ENCODE peak calls at places on chromosomes 2 and 18, in six cellular contexts. A, Z, G, F, S and L are unnamed samples.
A peak's percentile ranks its signal among the peaks of the same experiment; 100 is the strongest.

GRCh38 chr2:39954346-39954745 is 175.3 kb upstream of the THUMPD2 start:
- DNase-seq in A (peak; percentile 59), Z (no peak), G (no peak), S (no peak), F (no peak), L (no peak)

GRCh38 chr2:102063360-102063947 is 71.7 kb downstream of the IL1R2 start:
- DNase-seq in Z (peak; percentile 52), A (peak; percentile 87), F (no peak), S (peak; percentile 94), G (no peak), L (no peak)

GRCh38 chr2:219736196-219736595 is 108.8 kb downstream of the SLC4A3 start:
- DNase-seq in G (no peak), A (peak; percentile 86), Z (peak; percentile 22), F (peak; percentile 40), S (no peak), L (peak; percentile 24)

GRCh38 chr2:159600752-159601151 is 15.6 kb downstream of the BAZ2B start:
- DNase-seq in Z (no peak), G (no peak), F (peak; percentile 33), A (peak; percentile 85), S (no peak), L (no peak)

GRCh38 chr2:120105360-120105759 is 92.5 kb downstream of the EPB41L5 start:
- DNase-seq in F (no peak), A (peak; percentile 4), G (no peak), Z (no peak), S (no peak), L (no peak)

GRCh38 chr2:189402932-189403331 is 38.3 kb upstream of the WDR75 start:
- DNase-seq in Z (no peak), S (no peak), A (peak; percentile 61), F (no peak), G (no peak), L (no peak)

GRCh38 chr2:178910005-178910404 is 102.8 kb upstream of the TTN start:
- DNase-seq in G (no peak), Z (no peak), S (no peak), A (no peak), F (no peak), L (no peak)

GRCh38 chr2:161250864-161251436 is 57.3 kb upstream of the PSMD14 start:
- DNase-seq in Z (no peak), S (no peak), A (peak; percentile 62), F (peak; percentile 68), G (peak; percentile 11), L (peak; percentile 72)

GRCh38 chr2:240436626-240437180 is 1.2 kb downstream of the GPC1 start:
- DNase-seq in G (no peak), Z (no peak), A (peak; percentile 62), S (no peak), F (no peak), L (peak; percentile 64)

GRCh38 chr2:117470311-117471095 is 344.0 kb upstream of the DDX18 start:
- DNase-seq in F (no peak), S (peak; percentile 75), Z (peak; percentile 49), G (no peak), A (peak; percentile 32), L (peak; percentile 77)

GRCh38 chr2:96835830-96836229 is 8.0 kb downstream of the ANKRD23 start:
- DNase-seq in A (no peak), G (no peak), Z (no peak), F (no peak), S (no peak), L (no peak)

GRCh38 chr2:115094441-115094840 is 652.0 kb downstream of the DPP10 start:
- DNase-seq in G (no peak), A (no peak), F (no peak), S (no peak), Z (no peak), L (no peak)

GRCh38 chr2:196887431-196887830 is 39.1 kb downstream of the PGAP1 start:
- DNase-seq in Z (no peak), S (no peak), F (no peak), G (no peak), A (peak; percentile 3), L (no peak)

GRCh38 chr18:6747646-6748045 is 18.1 kb downstream of the ARHGAP28 start:
- DNase-seq in S (no peak), Z (no peak), A (peak; percentile 77), F (no peak), G (no peak), L (peak; percentile 72)

GRCh38 chr18:4851301-4851700 is 345.8 kb downstream of the AKAIN1 start:
- DNase-seq in S (no peak), A (no peak), F (no peak), G (no peak), Z (no peak), L (no peak)

DNA sequence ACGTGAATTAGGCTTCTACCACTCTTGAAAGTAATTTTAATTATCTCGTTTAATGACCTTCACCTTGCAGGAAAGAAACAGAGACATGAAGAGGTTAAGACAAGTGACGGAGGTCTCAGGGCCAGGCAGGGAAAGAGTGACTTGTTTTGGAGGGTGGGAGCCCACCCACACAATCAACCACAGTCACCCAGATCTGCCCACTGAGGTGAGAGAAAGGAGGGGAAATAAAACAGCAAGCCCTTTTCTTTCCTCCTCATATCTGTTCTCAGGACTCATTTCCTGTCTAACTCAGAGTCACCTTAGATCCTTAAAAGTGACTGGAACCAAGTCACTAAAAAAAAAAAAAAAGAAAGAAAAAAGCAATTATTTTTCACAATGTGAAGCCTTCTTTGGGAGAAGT is 26.8 kb downstream of the ATP8B1 start:
- DNase-seq in S (no peak), Z (no peak), G (no peak), F (no peak), A (no peak), L (no peak)
- H3K4me3 ChIP-seq in S (no peak overlapping the region), Z (no peak overlapping the region), G (no peak overlapping the region), F (no peak overlapping the region), A (no peak overlapping the region), L (no peak overlapping the region)

DNA sequence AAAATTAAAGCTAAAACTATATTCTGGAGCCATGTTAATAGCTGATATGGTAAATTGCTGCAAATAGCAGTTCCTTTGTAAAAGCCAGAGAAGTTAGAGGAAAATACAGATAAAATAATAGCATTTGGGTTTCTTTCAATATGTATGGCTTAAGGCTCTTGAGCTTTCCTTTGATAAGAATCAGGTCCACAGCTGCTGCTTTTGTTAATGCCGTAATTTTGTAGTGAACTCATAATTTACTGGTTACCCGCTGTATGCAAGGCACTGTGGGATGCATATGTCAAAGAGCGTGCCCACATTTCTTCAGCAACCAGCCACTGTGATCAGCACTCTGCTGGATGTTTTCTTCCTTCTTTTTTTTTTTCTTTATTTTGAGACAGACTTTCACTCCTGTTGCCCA is 79.1 kb downstream of the MOGAT1 start:
- DNase-seq in S (no peak), G (no peak), Z (no peak), F (no peak), A (no peak), L (peak; percentile 58)
- H3K4me1 ChIP-seq in S (no peaks in the 10 kb centered on the region), G (no peaks in the 10 kb centered on the region), Z (no peaks in the 10 kb centered on the region), F (no peaks in the 10 kb centered on the region), A (peaks cover 9% of the 10 kb centered on the region), L (peaks cover 47% of the 10 kb centered on the region)

DNA sequence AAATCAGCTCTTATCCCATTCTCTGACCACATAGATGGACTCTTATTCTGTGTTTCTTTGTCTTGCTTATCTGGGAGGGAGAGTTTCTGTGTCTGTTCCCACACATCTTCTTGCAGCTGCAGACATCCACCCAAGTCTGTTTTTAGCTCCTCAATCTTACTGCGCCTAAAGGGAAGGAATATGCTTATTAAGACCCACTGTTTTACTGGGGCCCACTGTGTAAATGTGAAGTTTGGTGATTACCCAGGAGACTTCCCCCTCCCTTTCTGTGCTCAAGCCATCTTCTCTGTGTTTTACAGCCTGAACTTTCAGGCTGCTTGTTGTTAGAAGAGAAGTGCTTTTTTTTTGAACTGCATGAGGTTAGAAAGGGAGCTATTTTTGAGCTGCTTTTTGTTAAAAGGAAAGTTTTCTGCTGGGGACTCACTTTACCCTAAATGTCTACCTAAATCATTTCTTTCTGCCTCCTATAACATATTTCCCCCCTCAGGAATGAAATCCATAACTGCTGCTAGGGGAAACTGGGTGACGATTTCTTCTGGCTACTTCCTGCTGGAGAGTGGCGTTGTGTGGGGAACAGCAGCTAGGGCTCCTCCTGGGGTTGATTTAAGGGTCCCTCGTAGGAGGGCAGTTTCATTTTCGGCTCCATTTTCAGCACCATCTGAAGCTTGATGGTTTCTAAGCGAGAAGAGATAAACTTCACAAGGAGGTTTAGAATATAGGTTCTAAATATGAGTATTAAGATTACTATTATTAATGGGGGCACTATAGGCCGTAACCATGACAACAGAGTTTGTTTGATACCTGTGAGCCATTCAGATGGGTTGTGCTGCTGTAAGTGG is 39.5 kb upstream of the GMCL1 start:
- DNase-seq in Z (no peak), A (peak; percentile 59), G (no peak), S (no peak), F (no peak), L (peak; percentile 42)
- H3K4me3 ChIP-seq in Z (no peak overlapping the region), A (peak overlapping the region; percentile 50), G (no peak overlapping the region), S (no peak overlapping the region), F (no peak overlapping the region), L (peak overlapping the region; percentile 36)

DNA sequence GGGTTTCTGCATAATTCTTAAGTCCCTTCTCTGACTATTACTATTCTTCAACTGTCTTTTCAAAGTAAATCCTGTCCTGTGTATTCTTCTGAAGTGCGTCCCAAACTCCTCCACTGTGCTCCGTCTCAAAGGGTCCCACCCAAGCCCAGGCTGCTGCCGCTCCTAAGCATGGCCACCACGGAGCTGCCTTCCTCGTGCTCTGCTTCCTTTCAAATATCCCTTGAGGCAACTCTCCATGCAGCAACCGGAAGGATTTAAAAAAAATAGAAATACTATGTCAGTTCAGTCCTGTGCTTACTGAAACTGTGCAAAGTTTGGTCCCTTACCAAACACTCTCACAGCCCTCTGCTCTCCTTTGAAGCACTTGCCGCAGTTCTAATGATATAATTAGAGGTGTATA is 116.1 kb downstream of the NOL10 start:
- DNase-seq in F (no peak), A (no peak), S (no peak), G (no peak), Z (no peak), L (no peak)
- H3K4me1 ChIP-seq in F (peaks cover 11% of the 10 kb centered on the region), A (peaks cover 15% of the 10 kb centered on the region), S (no peaks in the 10 kb centered on the region), G (no peaks in the 10 kb centered on the region), Z (no peaks in the 10 kb centered on the region), L (peaks cover 8% of the 10 kb centered on the region)

DNA sequence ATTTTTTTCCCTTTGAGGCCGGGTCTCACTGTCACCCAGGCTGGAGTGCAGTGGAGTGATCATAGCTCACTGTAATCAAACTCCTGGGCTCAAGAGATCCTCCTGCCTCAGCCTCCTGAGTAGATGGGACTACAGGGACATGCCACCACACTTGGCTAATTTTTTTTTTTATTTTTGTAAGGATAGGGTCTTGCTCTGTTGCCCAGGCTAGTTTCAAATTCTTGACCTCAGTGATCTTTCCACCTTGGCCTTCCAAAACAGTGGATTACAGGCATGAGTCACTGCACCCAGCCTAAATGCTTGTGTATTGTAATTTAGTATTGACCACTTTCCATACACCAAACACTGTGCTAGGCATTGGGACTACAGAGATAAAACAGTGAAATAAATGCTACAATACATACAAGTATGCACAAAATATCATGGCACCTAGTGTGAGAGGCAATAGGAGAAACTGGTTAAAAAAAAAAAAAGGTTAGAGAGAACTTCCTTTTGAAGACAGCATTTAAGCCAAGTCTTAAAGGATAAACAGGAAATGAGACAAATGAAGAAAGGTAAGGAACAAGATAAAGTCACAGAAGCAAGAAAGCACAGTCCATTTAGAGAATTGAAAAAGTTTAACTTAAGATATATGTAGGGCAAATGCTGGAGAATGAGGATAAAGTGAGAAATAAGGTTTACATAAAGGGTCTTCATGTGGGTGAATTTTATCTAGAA is 113.4 kb downstream of the GORASP2 start:
- DNase-seq in Z (no peak), S (no peak), F (no peak), G (no peak), A (no peak), L (no peak)
- H3K4me3 ChIP-seq in Z (no peak overlapping the region), S (no peak overlapping the region), F (no peak overlapping the region), G (peak overlapping the region; percentile 1), A (no peak overlapping the region), L (no peak overlapping the region)